ENCODE peak calls at places on chromosomes 1 and 21, in nine cellular contexts. W is left cardiac atrium, L is GM13976, Q is EL, K is endothelial cell, B is EH, G is ELR, M is left ventricle myocardium inferior, F is NCI-H510A treated with DMSO at 0.1 percent for 48 hours. Y is an unnamed sample.
A peak's percentile ranks its signal among the peaks of the same experiment; 100 is the strongest.

GRCh38 chr21:28228624-28228995 is 764.1 kb downstream of the LTN1 start:
- DNase-seq in W (no peak), L (no peak), Q (no peak), K (no peak), B (peak; percentile 21), G (no peak), M (no peak), F (no peak), Y (peak; percentile 5)

GRCh38 chr1:11721301-11721700 is 14.6 kb upstream of the AGTRAP start:
- DNase-seq in W (no peak), L (no peak), Q (no peak), K (no peak), B (no peak), G (no peak), M (no peak), F (no peak), Y (no peak)

GRCh38 chr1:224800486-224801119 is 128.9 kb upstream of the DNAH14 start:
- DNase-seq in W (no peak), L (no peak), Q (no peak), K (no peak), B (no peak), G (no peak), M (no peak), F (no peak), Y (no peak)

GRCh38 chr1:230348386-230349022 is 77.6 kb downstream of the PGBD5 start:
- DNase-seq in W (no peak), L (no peak), Q (no peak), K (no peak), B (no peak), G (no peak), M (no peak), F (no peak), Y (no peak)

GRCh38 chr1:35014486-35014885 is 17.3 kb downstream of the ZMYM6 start:
- DNase-seq in W (no peak), L (no peak), Q (no peak), K (no peak), B (no peak), G (no peak), M (no peak), F (no peak), Y (no peak)

GRCh38 chr1:18880585-18880984 is 21.1 kb upstream of the TAS1R2 start:
- DNase-seq in W (no peak), L (no peak), Q (no peak), K (no peak), B (no peak), G (no peak), M (no peak), F (no peak), Y (no peak)

GRCh38 chr1:93414749-93415148 is 33.2 kb upstream of the FNBP1L start:
- DNase-seq in W (no peak), L (peak; percentile 28), Q (no peak), K (no peak), B (no peak), G (no peak), M (no peak), F (no peak), Y (no peak)

GRCh38 chr1:195754874-195755273 is 853.4 kb downstream of the KCNT2 start:
- DNase-seq in W (no peak), L (no peak), Q (no peak), K (no peak), B (peak; percentile 27), G (peak; percentile 13), M (no peak), F (no peak), Y (no peak)

GRCh38 chr1:114083186-114083585 is 70.5 kb downstream of the SYT6 start:
- DNase-seq in W (no peak), L (no peak), Q (no peak), K (no peak), B (no peak), G (peak; percentile 9), M (no peak), F (no peak), Y (no peak)

GRCh38 chr1:61087574-61087973 is 5.2 kb downstream of the NFIA start:
- DNase-seq in W (peak; percentile 42), L (no peak), Q (no peak), K (no peak), B (no peak), G (no peak), M (no peak), F (no peak), Y (no peak)

GRCh38 chr1:109255673-109256072 is 6.3 kb downstream of the CELSR2 start:
- DNase-seq in W (no peak), L (no peak), Q (no peak), K (no peak), B (no peak), G (no peak), M (no peak), F (no peak), Y (no peak)

GRCh38 chr1:6864166-6864565 is 78.9 kb downstream of the CAMTA1 start:
- DNase-seq in W (no peak), L (no peak), Q (peak; percentile 17), K (no peak), B (no peak), G (no peak), M (no peak), F (no peak), Y (no peak)

GRCh38 chr21:37005548-37006242 is 807 bp upstream of the RIPPLY3 start:
- DNase-seq in W (no peak), L (no peak), Q (no peak), K (no peak), B (no peak), G (no peak), M (no peak), F (no peak), Y (no peak)

GRCh38 chr1:4127595-4128140 is 227.6 kb upstream of the C1orf174 start:
- DNase-seq in W (no peak), L (no peak), Q (no peak), K (no peak), B (no peak), G (no peak), M (no peak), F (no peak), Y (no peak)

GRCh38 chr1:168093616-168094015 is 43.1 kb downstream of the GPR161 start:
- DNase-seq in W (no peak), L (no peak), Q (no peak), K (no peak), B (no peak), G (no peak), M (no peak), F (no peak), Y (no peak)

GRCh38 chr1:229221106-229222019 is 49.5 kb upstream of the RAB4A start:
- DNase-seq in W (peak; percentile 47), L (no peak), Q (no peak), K (no peak), B (peak; percentile 34), G (no peak), M (no peak), F (peak; percentile 93), Y (peak; percentile 64)

GRCh38 chr1:30176477-30176876 is 546.9 kb downstream of the MATN1 start:
- DNase-seq in W (no peak), L (no peak), Q (no peak), K (no peak), B (no peak), G (no peak), M (no peak), F (no peak), Y (no peak)

GRCh38 chr1:21610989-21611388 is 58.2 kb downstream of the RAP1GAP start:
- DNase-seq in W (no peak), L (no peak), Q (no peak), K (no peak), B (no peak), G (no peak), M (no peak), F (no peak), Y (no peak)

GRCh38 chr1:212452323-212453155 is 19.8 kb downstream of the NENF start:
- DNase-seq in W (peak; percentile 68), L (no peak), Q (peak; percentile 37), K (no peak), B (peak; percentile 87), G (peak; percentile 46), M (peak; percentile 53), F (no peak), Y (no peak)

GRCh38 chr1:43315963-43316737 is 15.4 kb downstream of the TIE1 start:
- DNase-seq in W (peak; percentile 14), L (no peak), Q (no peak), K (no peak), B (peak; percentile 13), G (no peak), M (no peak), F (no peak), Y (no peak)

GRCh38 chr1:36224537-36225297 is 474 bp downstream of the THRAP3 start:
- DNase-seq in W (peak; percentile 86), L (peak; percentile 86), Q (peak; percentile 91), K (peak; percentile 77), B (peak; percentile 94), G (peak; percentile 94), M (no peak), F (peak; percentile 99), Y (peak; percentile 76)

GRCh38 chr1:11028018-11028417 is 15.6 kb downstream of the TARDBP start:
- DNase-seq in W (no peak), L (no peak), Q (no peak), K (no peak), B (no peak), G (no peak), M (no peak), F (no peak), Y (no peak)

GRCh38 chr1:81304187-81304586 is 496.5 kb upstream of the ADGRL2 start:
- DNase-seq in W (no peak), L (no peak), Q (peak; percentile 73), K (no peak), B (peak; percentile 37), G (peak; percentile 63), M (no peak), F (no peak), Y (no peak)

GRCh38 chr1:203216274-203217138 is 13.0 kb downstream of the CHIT1 start:
- DNase-seq in W (peak; percentile 42), L (peak; percentile 81), Q (peak; percentile 58), K (peak; percentile 76), B (peak; percentile 70), G (peak; percentile 70), M (no peak), F (peak; percentile 84), Y (peak; percentile 81)

GRCh38 chr1:109818351-109819325 is 54.9 kb upstream of the EPS8L3 start:
- DNase-seq in W (no peak), L (peak; percentile 20), Q (no peak), K (no peak), B (peak; percentile 50), G (no peak), M (no peak), F (no peak), Y (no peak)

GRCh38 chr1:218514694-218515093 is 169.6 kb downstream of the TGFB2 start:
- DNase-seq in W (no peak), L (no peak), Q (no peak), K (no peak), B (peak; percentile 61), G (no peak), M (no peak), F (no peak), Y (no peak)

GRCh38 chr1:50271968-50272578 is 151.2 kb downstream of the DMRTA2 start:
- DNase-seq in W (peak; percentile 35), L (peak; percentile 72), Q (peak; percentile 10), K (peak; percentile 73), B (no peak), G (peak; percentile 18), M (peak; percentile 35), F (peak; percentile 49), Y (peak; percentile 70)

GRCh38 chr1:153587314-153587713 is 21.7 kb upstream of the S100A2 start:
- DNase-seq in W (no peak), L (no peak), Q (peak; percentile 71), K (no peak), B (peak; percentile 77), G (peak; percentile 71), M (no peak), F (no peak), Y (no peak)